ENCODE peak calls at places on chromosomes 4 and X, in ten cellular contexts. U is fibroblast of lung; M is vagina; K is psoas muscle; S is CD8-positive, alpha-beta T cell; Z is thoracic aorta; E is CD4-positive, alpha-beta memory T cell; D is Panc1; P is esophagus muscularis mucosa; G is lower lobe of right lung. A is an unnamed sample.

GRCh38 chr4:11587797-11588196 is 159.1 kb upstream of the HS3ST1 start:
- DNase-seq in G (no peak), E (no peak), U (no peak), P (no peak), D (no peak), M (no peak), S (no peak), Z (no peak), K (no peak), A (no peak)

GRCh38 chrX:45715787-45716186 is 515.1 kb upstream of the DIPK2B start:
- DNase-seq in S (no peak), P (no peak), Z (no peak), E (no peak), D (no peak), G (no peak), K (no peak), M (no peak), U (peak; percentile 77), A (peak; percentile 53)

GRCh38 chr4:56953680-56954520 is 23.5 kb downstream of the NOA1 start:
- DNase-seq in D (no peak), U (no peak), G (no peak), S (no peak), K (no peak), M (peak; percentile 56), P (no peak), Z (no peak), E (no peak), A (no peak)

GRCh38 chr4:176902710-176903323 is 110.1 kb upstream of the VEGFC start:
- DNase-seq in U (peak; percentile 95), Z (no peak), E (no peak), S (no peak), P (no peak), G (no peak), K (no peak), M (no peak), D (peak; percentile 64), A (peak; percentile 57)

GRCh38 chrX:150062292-150063137 is 124.2 kb upstream of the EOLA2 start:
- DNase-seq in K (peak; percentile 59), E (no peak), U (peak; percentile 59), Z (no peak), P (peak; percentile 47), D (no peak), G (no peak), S (no peak), M (no peak), A (peak; percentile 68)

GRCh38 chr4:93199492-93199891 is 629.1 kb upstream of the ATOH1 start:
- DNase-seq in Z (no peak), D (no peak), K (no peak), S (no peak), G (no peak), P (no peak), U (peak; percentile 31), E (no peak), M (no peak), A (peak; percentile 54)

GRCh38 chrX:5051831-5052491 is 1176.7 kb downstream of the NLGN4X start:
- DNase-seq in U (peak; percentile 96), S (no peak), D (no peak), Z (peak; percentile 37), M (no peak), K (peak; percentile 29), E (no peak), G (peak; percentile 42), P (no peak), A (no peak)

GRCh38 chrX:11049976-11050375 is 61.2 kb upstream of the HCCS start:
- DNase-seq in Z (no peak), M (no peak), P (no peak), K (no peak), G (no peak), D (no peak), S (no peak), E (no peak), U (no peak), A (no peak)

GRCh38 chr4:13207224-13207623 is 276.9 kb downstream of the RAB28 start:
- DNase-seq in Z (no peak), G (no peak), D (no peak), S (no peak), M (no peak), P (no peak), U (no peak), E (no peak), K (no peak), A (no peak)

GRCh38 chr4:17385403-17385802 is 126.5 kb downstream of the QDPR start:
- DNase-seq in Z (no peak), D (no peak), E (peak; percentile 17), G (no peak), M (no peak), U (peak; percentile 38), P (no peak), K (no peak), S (no peak), A (peak; percentile 18)

DNA sequence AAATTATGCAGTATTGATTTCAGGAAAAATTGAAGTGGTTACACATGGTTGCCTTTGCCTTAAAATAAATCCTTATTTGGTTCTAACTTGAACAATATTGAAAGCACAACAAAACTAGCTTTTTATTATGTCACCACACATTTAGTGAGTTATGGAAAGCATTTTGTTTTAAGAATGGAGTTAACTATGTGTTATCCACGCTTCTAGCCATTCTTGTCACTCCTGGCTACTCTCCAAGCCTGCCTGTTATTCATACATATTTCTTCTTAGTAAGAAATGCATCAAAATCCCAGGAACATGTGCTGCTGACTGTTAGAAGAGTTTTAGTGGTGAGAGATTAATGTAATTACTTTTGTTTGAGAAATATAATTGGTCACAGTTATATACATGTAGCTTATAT is 73.9 kb downstream of the FAT4 start:
- DNase-seq in K (no peak), S (no peak), P (no peak), Z (no peak), U (peak; percentile 86), D (no peak), E (no peak), G (no peak), M (no peak), A (peak; percentile 82)
- H3K27ac ChIP-seq in K (no peak overlapping the region), S (no peak overlapping the region), P (peak overlapping the region; percentile 76), Z (peak overlapping the region; percentile 75), U (no peak overlapping the region), D (peak overlapping the region; percentile 87), E (no peak overlapping the region), G (peak overlapping the region; percentile 31), M (no peak overlapping the region), A (peak overlapping the region; percentile 60)

GRCh38 chr4:2141022-2141761 is 82.1 kb downstream of the NAT8L start:
- DNase-seq in M (no peak), S (no peak), K (no peak), Z (no peak), D (no peak), G (no peak), P (peak; percentile 60), U (no peak), E (no peak), A (no peak)

GRCh38 chr4:2138846-2139500 is 79.8 kb downstream of the NAT8L start:
- DNase-seq in D (no peak), K (no peak), U (no peak), M (no peak), G (no peak), S (no peak), P (no peak), E (no peak), Z (no peak), A (no peak)

GRCh38 chr4:2141762-2142520 is 82.8 kb downstream of the NAT8L start:
- DNase-seq in G (no peak), P (peak; percentile 68), U (peak; percentile 13), E (no peak), M (no peak), S (no peak), D (no peak), Z (no peak), K (no peak), A (no peak)

GRCh38 chr4:2142630-2143427 is 83.7 kb downstream of the NAT8L start:
- DNase-seq in M (no peak), E (no peak), G (no peak), S (no peak), K (no peak), P (no peak), Z (no peak), D (no peak), U (peak; percentile 41), A (no peak)
- H3K27me3 ChIP-seq in M (no peaks in the 10 kb centered on the region), E (no peaks in the 10 kb centered on the region), G (no peaks in the 10 kb centered on the region), S (no peaks in the 10 kb centered on the region), K (no peaks in the 10 kb centered on the region), P (no peaks in the 10 kb centered on the region), Z (no peaks in the 10 kb centered on the region), D (no peaks in the 10 kb centered on the region), U (no peaks in the 10 kb centered on the region), A (no peaks in the 10 kb centered on the region)

GRCh38 chr4:10159671-10160070 is 43.1 kb upstream of the WDR1 start:
- DNase-seq in U (no peak), G (no peak), E (no peak), S (no peak), Z (no peak), D (no peak), P (no peak), M (no peak), K (no peak), A (no peak)

GRCh38 chr4:10160280-10160856 is 43.8 kb upstream of the WDR1 start:
- DNase-seq in S (no peak), D (no peak), Z (no peak), P (no peak), G (no peak), U (no peak), E (peak; percentile 10), K (no peak), M (no peak), A (peak; percentile 34)

GRCh38 chr4:10158355-10158942 is 41.9 kb upstream of the WDR1 start:
- DNase-seq in Z (no peak), K (no peak), G (no peak), S (no peak), P (no peak), E (no peak), U (no peak), D (no peak), M (no peak), A (no peak)

GRCh38 chr4:10161146-10161545 is 44.5 kb upstream of the WDR1 start:
- DNase-seq in P (no peak), S (no peak), D (no peak), G (no peak), K (no peak), E (no peak), M (no peak), Z (no peak), U (no peak), A (no peak)

GRCh38 chr4:10157478-10158354 is 41.1 kb upstream of the WDR1 start:
- DNase-seq in G (peak; percentile 51), Z (no peak), K (no peak), E (peak; percentile 34), S (no peak), D (peak; percentile 22), P (no peak), U (peak; percentile 62), M (no peak), A (peak; percentile 74)
- H3K27ac ChIP-seq in G (no peak overlapping the region), Z (no peak overlapping the region), K (no peak overlapping the region), E (no peak overlapping the region), S (no peak overlapping the region), D (no peak overlapping the region), P (peak overlapping the region; percentile 73), U (no peak overlapping the region), M (no peak overlapping the region), A (no peak overlapping the region)

GRCh38 chr4:153511104-153511503 is 44.9 kb downstream of the TMEM131L start:
- DNase-seq in K (no peak), G (no peak), M (no peak), U (no peak), S (no peak), E (no peak), Z (no peak), P (no peak), D (no peak), A (no peak)
- H3K27me3 ChIP-seq in K (no peaks in the 10 kb centered on the region), G (no peaks in the 10 kb centered on the region), M (no peaks in the 10 kb centered on the region), U (no peaks in the 10 kb centered on the region), S (no peaks in the 10 kb centered on the region), E (no peaks in the 10 kb centered on the region), Z (no peaks in the 10 kb centered on the region), P (no peaks in the 10 kb centered on the region), D (no peaks in the 10 kb centered on the region), A (no peaks in the 10 kb centered on the region)

GRCh38 chr4:67566335-67566734 is 7.8 kb downstream of the STAP1 start:
- DNase-seq in S (no peak), D (no peak), Z (no peak), E (no peak), U (no peak), M (no peak), K (no peak), P (no peak), G (no peak), A (no peak)
- H3K27ac ChIP-seq in S (no peak overlapping the region), D (no peak overlapping the region), Z (no peak overlapping the region), E (no peak overlapping the region), U (no peak overlapping the region), M (no peak overlapping the region), K (no peak overlapping the region), P (no peak overlapping the region), G (no peak overlapping the region), A (no peak overlapping the region)